ENCODE peak calls at places on chromosomes 2 and 18, in seven cellular contexts. B is stimulated activated CD4-positive, alpha-beta T cell treated with anti-CD3 and anti-CD28 coated beads, TNF-alpha, amount 100 ng/mL, for 24 hours; R is stromal cell of bone marrow; F is HT1080; H is caudate nucleus; N is effector memory CD4-positive, alpha-beta T cell; M is skeletal muscle cell. T is an unnamed sample.

GRCh38 chr2:46780801-46781445 is 134.7 kb downstream of the MCFD2 start:
- DNase-seq in B (no peak), R (no peak), F (no peak), H (no peak), N (no peak), M (no peak), T (no peak)

GRCh38 chr2:8630676-8631464 is 51.0 kb upstream of the ID2 start:
- DNase-seq in B (no peak), R (no peak), F (no peak), H (no peak), N (no peak), M (no peak), T (no peak)

GRCh38 chr2:23127465-23127864 is 257.5 kb upstream of the KLHL29 start:
- DNase-seq in B (no peak), R (no peak), F (no peak), H (no peak), N (no peak), M (no peak), T (no peak)

GRCh38 chr2:226767056-226767813 is 32.4 kb downstream of the IRS1 start:
- DNase-seq in B (no peak), R (no peak), F (no peak), H (no peak), N (no peak), M (no peak), T (no peak)

GRCh38 chr18:22841840-22842239 is 91.3 kb upstream of the RBBP8 start:
- DNase-seq in B (no peak), R (no peak), F (no peak), H (no peak), N (no peak), M (no peak), T (peak)

GRCh38 chr2:100021798-100022197 is 120.6 kb downstream of the AFF3 start:
- DNase-seq in B (no peak), R (no peak), F (no peak), H (no peak), N (no peak), M (no peak), T (no peak)

GRCh38 chr18:12304351-12305210 is 3.5 kb upstream of the TUBB6 start:
- DNase-seq in B (no peak), R (no peak), F (peak), H (no peak), N (no peak), M (no peak), T (peak)

GRCh38 chr2:106129592-106129991 is 64.5 kb downstream of the UXS1 start:
- DNase-seq in B (no peak), R (no peak), F (no peak), H (no peak), N (no peak), M (no peak), T (no peak)

GRCh38 chr2:12676771-12677170 is 40.0 kb upstream of the TRIB2 start:
- DNase-seq in B (no peak), R (no peak), F (no peak), H (no peak), N (no peak), M (no peak), T (peak)

GRCh38 chr18:303011-303410 is 35.2 kb upstream of the THOC1 start:
- DNase-seq in B (no peak), R (no peak), F (no peak), H (no peak), N (no peak), M (no peak), T (no peak)